ENCODE peak calls at places on chromosomes 12 and 14, in ten cellular contexts. F is stomach, U is sigmoid colon, X is transverse colon, Q is A549, T is K562, A is ovary, M is HepG2, N is tibial nerve, K is SK-N-SH. I is an unnamed sample.

GRCh38 chr12:60201891-60202290 is 606.1 kb downstream of the SLC16A7 start:
- DNase-seq in U (no peak), N (no peak), Q (no peak), A (no peak), M (no peak), K (no peak), T (no peak), X (no peak), F (no peak), I (no peak)

GRCh38 chr14:28931999-28932398 is 165.4 kb downstream of the FOXG1 start:
- DNase-seq in M (no peak), K (no peak), T (no peak), X (no peak), A (no peak), Q (no peak), N (no peak), F (no peak), U (no peak), I (no peak)

GRCh38 chr14:56351861-56352260 is 227.7 kb upstream of the TMEM260 start:
- DNase-seq in Q (no peak), A (no peak), K (no peak), M (no peak), X (no peak), U (no peak), N (no peak), T (no peak), F (no peak), I (no peak)

GRCh38 chr14:58547649-58548048 is 90.1 kb upstream of the DACT1 start:
- DNase-seq in N (no peak), A (no peak), F (no peak), U (no peak), K (no peak), X (no peak), Q (no peak), T (no peak), M (no peak), I (no peak)

GRCh38 chr12:129109174-129110001 is 256.1 kb downstream of the GLT1D1 start:
- DNase-seq in A (no peak), U (no peak), F (no peak), X (no peak), K (no peak), M (no peak), T (peak; percentile 16), N (no peak), Q (no peak), I (no peak)

GRCh38 chr14:84017533-84017932 is 1512.4 kb upstream of the FLRT2 start:
- DNase-seq in Q (no peak), X (no peak), M (no peak), F (no peak), T (no peak), A (no peak), N (no peak), K (no peak), U (no peak), I (no peak)

GRCh38 chr12:130374083-130374482 is 36.4 kb downstream of the PIWIL1 start:
- DNase-seq in T (no peak), M (no peak), Q (no peak), X (no peak), U (no peak), K (no peak), F (no peak), N (no peak), A (no peak), I (no peak)

GRCh38 chr14:88189040-88189839 is 133.8 kb downstream of the KCNK10 start:
- DNase-seq in U (peak; percentile 76), Q (peak; percentile 67), T (peak; percentile 30), F (peak; percentile 88), N (peak; percentile 98), K (peak; percentile 72), M (peak; percentile 81), A (peak; percentile 81), X (peak; percentile 88), I (peak; percentile 68)

GRCh38 chr12:100168562-100168961 is 25.9 kb upstream of the BLTP3B start:
- DNase-seq in U (no peak), A (no peak), M (no peak), K (no peak), N (no peak), F (no peak), X (no peak), T (no peak), Q (no peak), I (peak; percentile 23)

GRCh38 chr14:77307099-77307496 is 13.6 kb downstream of the POMT2 start:
- DNase-seq in M (peak; percentile 58), T (no peak), X (no peak), F (no peak), N (no peak), Q (no peak), U (no peak), A (no peak), K (peak; percentile 26), I (no peak)

DNA sequence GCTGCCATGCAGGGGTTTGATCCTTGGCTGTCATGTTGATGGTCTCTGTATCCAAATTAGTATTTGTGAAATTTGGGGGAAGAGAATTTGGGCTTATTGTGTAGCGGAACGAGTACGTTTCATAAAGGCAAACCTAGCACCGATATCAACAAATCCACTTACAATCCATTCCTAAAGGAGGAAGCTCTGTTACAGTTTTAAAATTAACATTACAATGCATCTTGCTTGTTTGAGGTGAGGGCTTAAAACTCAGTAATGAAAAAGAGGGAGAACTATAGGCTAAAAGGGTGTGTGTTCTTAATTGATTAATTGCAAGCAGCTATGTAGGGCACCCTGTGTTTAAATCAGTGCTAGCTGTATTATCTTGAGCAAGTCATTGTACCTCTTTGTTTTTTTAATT is 13.7 kb downstream of the RASSF3 start:
- DNase-seq in N (no peak), K (no peak), X (no peak), F (no peak), M (no peak), A (no peak), U (no peak), Q (no peak), T (no peak), I (no peak)
- H3K4me1 ChIP-seq in N (no peaks in the 10 kb centered on the region), K (peaks cover 8% of the 10 kb centered on the region), X (peaks cover 93% of the 10 kb centered on the region), F (peaks cover 100% of the 10 kb centered on the region), M (peaks cover 38% of the 10 kb centered on the region), A (peaks cover 6% of the 10 kb centered on the region), U (peaks cover 84% of the 10 kb centered on the region), Q (peaks cover 78% of the 10 kb centered on the region), T (peaks cover 24% of the 10 kb centered on the region), I (peaks cover 30% of the 10 kb centered on the region)

GRCh38 chr12:2751686-2752085 is 43.1 kb upstream of the FKBP4 start:
- DNase-seq in U (no peak), F (no peak), T (no peak), X (no peak), A (no peak), K (peak; percentile 32), N (no peak), M (no peak), Q (no peak), I (no peak)

GRCh38 chr12:2754208-2754607 is 40.6 kb upstream of the FKBP4 start:
- DNase-seq in U (no peak), A (no peak), K (peak; percentile 54), X (no peak), M (no peak), Q (no peak), T (no peak), F (no peak), N (no peak), I (no peak)

GRCh38 chr12:2751230-2751629 is 43.5 kb upstream of the FKBP4 start:
- DNase-seq in F (no peak), N (no peak), T (no peak), M (no peak), Q (no peak), A (no peak), X (no peak), K (no peak), U (no peak), I (no peak)

GRCh38 chr12:2753536-2753935 is 41.2 kb upstream of the FKBP4 start:
- DNase-seq in F (no peak), X (no peak), K (no peak), U (no peak), M (no peak), N (no peak), Q (no peak), A (no peak), T (no peak), I (no peak)

GRCh38 chr12:2752676-2753371 is 41.9 kb upstream of the FKBP4 start:
- DNase-seq in N (peak; percentile 47), Q (peak; percentile 25), F (peak; percentile 79), X (peak; percentile 74), M (peak; percentile 44), U (peak; percentile 76), A (peak; percentile 76), K (peak; percentile 76), T (peak; percentile 75), I (no peak)
- TF ChIP-seq CTCF in N (no peak), Q (no peak), F (no peak), X (no peak), M (peak; percentile 39), U (no peak), A (no peak), K (no peak), T (peak; percentile 14), I (no peak)

DNA sequence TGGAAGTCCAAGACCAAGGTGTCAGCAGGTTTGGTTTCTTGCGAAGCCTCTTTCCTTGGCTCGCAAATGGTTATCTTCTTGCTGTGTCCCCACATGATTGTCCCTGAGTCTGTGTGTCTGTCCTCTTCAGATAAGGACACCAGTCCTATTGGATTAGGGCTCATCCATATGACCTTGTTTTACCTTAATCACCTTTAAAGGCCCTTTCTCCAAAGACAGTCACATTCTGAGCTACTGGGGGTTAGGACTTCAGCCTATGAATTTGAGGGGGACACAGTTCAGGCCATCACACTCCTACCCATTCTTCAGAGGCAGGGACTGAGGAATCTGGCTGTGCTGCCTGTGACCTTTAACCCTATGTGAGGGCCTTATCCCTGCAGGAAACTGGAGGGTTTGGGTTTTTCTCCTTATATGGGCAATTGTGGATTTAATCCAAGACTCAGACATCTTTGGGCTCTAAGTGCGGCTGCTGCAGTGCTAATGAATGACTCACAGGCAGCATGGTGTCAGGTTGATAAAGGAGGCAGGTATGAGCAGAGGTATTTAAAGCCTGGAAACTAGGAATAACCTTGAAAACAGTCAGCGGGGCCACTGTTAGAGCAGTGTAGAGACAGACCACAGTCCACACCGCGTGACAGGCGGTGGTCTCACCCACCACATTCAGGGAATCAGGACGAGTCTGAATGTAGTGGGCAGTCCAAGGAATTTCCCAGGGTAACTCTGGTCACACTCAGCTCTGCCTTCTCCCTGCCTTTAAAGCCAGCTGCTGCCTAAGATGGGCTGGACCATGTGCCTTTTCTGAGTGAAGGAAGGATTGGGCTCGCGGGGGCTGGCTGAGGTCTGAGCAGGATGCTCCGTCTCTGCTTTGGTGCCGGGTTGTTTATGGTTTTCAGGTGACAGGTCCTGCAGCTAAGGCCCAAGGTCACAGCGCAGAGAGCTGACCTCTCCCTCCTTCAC is 10.3 kb downstream of the TPCN1 start:
- DNase-seq in A (no peak), U (peak; percentile 25), K (no peak), N (no peak), M (peak; percentile 79), X (no peak), Q (no peak), F (peak; percentile 15), T (peak; percentile 43), I (peak; percentile 7)
- TF ChIP-seq EP300 in A (no peak), U (no peak), K (no peak), N (no peak), M (no peak), X (no peak), Q (no peak), F (no peak), T (peak; percentile 80), I (no peak)

GRCh38 chr14:104205781-104206180 is 67.4 kb downstream of the KIF26A start:
- DNase-seq in F (no peak), T (no peak), U (no peak), A (no peak), N (no peak), K (no peak), M (no peak), X (no peak), Q (no peak), I (no peak)
- H3K4me1 ChIP-seq in F (peaks cover 12% of the 10 kb centered on the region), T (no peaks in the 10 kb centered on the region), U (no peaks in the 10 kb centered on the region), A (no peaks in the 10 kb centered on the region), N (no peaks in the 10 kb centered on the region), K (peaks cover 53% of the 10 kb centered on the region), M (peaks cover 11% of the 10 kb centered on the region), X (peaks cover 4% of the 10 kb centered on the region), Q (no peaks in the 10 kb centered on the region), I (peaks cover 5% of the 10 kb centered on the region)

GRCh38 chr14:79502101-79502750 is 709.1 kb downstream of the DIO2 start:
- DNase-seq in K (no peak), T (no peak), F (no peak), A (no peak), N (no peak), M (no peak), X (no peak), U (no peak), Q (no peak), I (no peak)
- TF ChIP-seq CTCF in K (no peak), T (no peak), F (no peak), A (no peak), N (no peak), M (no peak), X (no peak), U (no peak), Q (no peak), I (no peak)

I was measured in suprapubic skin.